ENCODE peak calls at places on chromosomes 5 and 9, in four cellular contexts. W, B, J and R are unnamed samples.

GRCh38 chr9:88291056-88291455 is 97.2 kb upstream of the SPIN1 start:
- DNase-seq in W (no peak), B (no peak), J (no peak), R (no peak)

GRCh38 chr9:107895524-107896001 is 406.0 kb upstream of the KLF4 start:
- DNase-seq in B (no peak), J (no peak), W (no peak), R (no peak)

GRCh38 chr5:151772029-151772867 is 494 bp downstream of the G3BP1 start:
- DNase-seq in J (peak), W (peak), B (peak), R (peak)

GRCh38 chr9:135827866-135828580 is 79.3 kb downstream of the CAMSAP1 start:
- DNase-seq in J (no peak), W (no peak), B (no peak), R (no peak)

GRCh38 chr9:104300125-104300524 is 203.9 kb upstream of the OR13F1 start:
- DNase-seq in B (no peak), W (no peak), J (no peak), R (no peak)

GRCh38 chr5:37839441-37840035 is 303 bp downstream of the GDNF start:
- DNase-seq in J (no peak), B (peak), W (no peak), R (peak)

GRCh38 chr5:65192326-65192725 is 289.4 kb downstream of the ADAMTS6 start:
- DNase-seq in J (no peak), W (no peak), B (no peak), R (no peak)

GRCh38 chr5:14669975-14670374 is 5.5 kb downstream of the OTULIN start:
- DNase-seq in J (no peak), W (no peak), B (no peak), R (no peak)

GRCh38 chr9:88776717-88777497 is 214.4 kb upstream of the S1PR3 start:
- DNase-seq in B (no peak), J (no peak), W (no peak), R (no peak)

GRCh38 chr9:108786756-108787663 is 68.8 kb downstream of the ACTL7B start:
- DNase-seq in B (no peak), W (no peak), J (no peak), R (no peak)